ENCODE peak calls at places on chromosomes 13 and 19, in ten cellular contexts. K is CD8-positive, alpha-beta T cell; T is heart left ventricle; N is gastrocnemius medialis; H is MM.1S; U is upper lobe of right lung; W is endothelial cell; L is fibroblast of lung; P is foreskin fibroblast; Z is psoas muscle. V is an unnamed sample.

GRCh38 chr13:39306639-39307589 is 268.7 kb downstream of the NHLRC3 start:
- DNase-seq in K (no peak), T (no peak), N (no peak), H (no peak), U (no peak), W (no peak), L (no peak), P (no peak), Z (no peak), V (no peak)

GRCh38 chr13:90696656-90697055 is 650.8 kb upstream of the MIR17HG start:
- DNase-seq in K (no peak), T (no peak), N (no peak), H (no peak), U (no peak), W (no peak), L (no peak), P (no peak), Z (no peak), V (peak; percentile 41)

GRCh38 chr19:5600797-5601196 is 21.8 kb downstream of the SAFB2 start:
- DNase-seq in K (no peak), T (no peak), N (no peak), H (no peak), U (no peak), W (no peak), L (no peak), P (no peak), Z (no peak), V (no peak)

GRCh38 chr19:44582581-44583265 is 30.6 kb upstream of the IGSF23 start:
- DNase-seq in K (no peak), T (no peak), N (no peak), H (no peak), U (peak; percentile 71), W (peak; percentile 35), L (peak; percentile 28), P (no peak), Z (peak; percentile 17), V (peak; percentile 55)

GRCh38 chr13:93293716-93294115 is 67.1 kb downstream of the GPC6 start:
- DNase-seq in K (no peak), T (no peak), N (no peak), H (no peak), U (no peak), W (no peak), L (no peak), P (no peak), Z (no peak), V (no peak)

GRCh38 chr19:7125221-7125620 is 55.7 kb downstream of the ZNF557 start:
- DNase-seq in K (no peak), T (no peak), N (no peak), H (no peak), U (no peak), W (no peak), L (no peak), P (no peak), Z (no peak), V (no peak)

GRCh38 chr13:91716436-91717065 is 318.1 kb downstream of the GPC5 start:
- DNase-seq in K (no peak), T (no peak), N (no peak), H (no peak), U (no peak), W (no peak), L (no peak), P (no peak), Z (no peak), V (no peak)

GRCh38 chr13:20239748-20240147 is 7.6 kb upstream of the GJB6 start:
- DNase-seq in K (no peak), T (no peak), N (no peak), H (no peak), U (no peak), W (no peak), L (no peak), P (no peak), Z (no peak), V (no peak)

GRCh38 chr19:43446746-43447489 is 18.5 kb downstream of the LYPD3 start:
- DNase-seq in K (peak; percentile 81), T (peak; percentile 73), N (peak; percentile 38), H (peak; percentile 79), U (peak; percentile 86), W (peak; percentile 77), L (peak; percentile 75), P (peak; percentile 51), Z (peak; percentile 67), V (peak; percentile 87)

GRCh38 chr13:23268441-23268840 is 87.7 kb downstream of the SGCG start:
- DNase-seq in K (no peak), T (no peak), N (no peak), H (peak; percentile 7), U (no peak), W (no peak), L (no peak), P (no peak), Z (no peak), V (no peak)

GRCh38 chr19:45136507-45137178 is 24.1 kb downstream of the NKPD1 start:
- DNase-seq in K (no peak), T (no peak), N (no peak), H (peak; percentile 56), U (no peak), W (no peak), L (no peak), P (no peak), Z (no peak), V (no peak)

GRCh38 chr19:46928951-46929350 is 68.2 kb downstream of the ARHGAP35 start:
- DNase-seq in K (no peak), T (no peak), N (no peak), H (no peak), U (no peak), W (no peak), L (no peak), P (no peak), Z (no peak), V (no peak)

GRCh38 chr19:50633359-50633758 is 6.3 kb downstream of the SYT3 start:
- DNase-seq in K (no peak), T (no peak), N (no peak), H (no peak), U (no peak), W (no peak), L (no peak), P (no peak), Z (no peak), V (no peak)

GRCh38 chr19:52670046-52670445 is 31.9 kb upstream of the ZNF83 start:
- DNase-seq in K (no peak), T (no peak), N (no peak), H (no peak), U (no peak), W (no peak), L (no peak), P (no peak), Z (no peak), V (peak; percentile 64)

GRCh38 chr13:23321534-23322241 is 111.8 kb downstream of the SACS start:
- DNase-seq in K (no peak), T (peak; percentile 32), N (peak; percentile 50), H (peak; percentile 10), U (no peak), W (no peak), L (peak; percentile 90), P (peak; percentile 91), Z (peak; percentile 77), V (peak; percentile 83)

DNA sequence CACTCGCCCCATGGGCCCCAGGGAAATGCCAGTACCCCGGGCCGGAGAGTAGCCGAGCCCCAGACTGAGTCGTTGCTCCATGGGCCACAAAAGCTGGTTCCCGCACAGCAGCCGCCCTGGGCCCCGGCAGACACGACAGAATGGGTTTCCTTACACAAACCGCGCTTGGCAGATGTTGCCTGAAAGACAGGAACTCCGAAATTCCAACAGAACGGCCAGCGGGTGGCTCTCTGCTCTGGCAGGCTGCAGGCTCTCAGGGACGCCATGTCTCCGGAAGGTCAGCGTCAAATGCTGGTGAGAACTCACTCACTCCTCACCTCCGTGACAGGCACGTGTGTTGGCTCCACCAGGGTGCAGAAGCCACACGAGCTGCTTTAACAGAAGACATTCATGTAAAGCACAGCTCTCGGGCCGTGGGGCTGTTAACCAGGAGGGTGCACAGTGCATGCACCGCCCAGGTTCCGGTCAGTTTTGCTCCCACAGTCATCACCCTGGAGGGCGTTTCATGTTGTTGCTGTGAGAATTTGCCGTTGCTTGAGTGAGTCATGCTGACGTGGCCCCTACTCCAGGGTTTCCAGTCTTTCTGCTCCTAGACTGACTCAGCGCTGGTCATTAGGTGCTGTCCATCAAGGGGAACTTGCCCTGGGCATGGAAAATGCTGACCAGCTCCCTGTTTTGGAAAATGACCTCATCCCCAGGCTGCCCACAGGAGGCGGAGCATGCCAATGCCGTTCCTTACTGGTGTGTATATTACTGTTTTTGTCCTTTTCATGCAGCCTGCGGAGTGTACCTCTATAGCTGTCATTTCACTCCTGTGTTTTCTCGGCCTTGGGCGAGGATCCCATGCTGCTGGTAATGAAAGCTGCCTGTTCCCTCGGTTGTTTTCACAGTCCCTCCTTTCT is 44.8 kb downstream of the ANKRD10 start:
- DNase-seq in K (no peak), T (peak; percentile 89), N (peak; percentile 96), H (no peak), U (peak; percentile 77), W (peak; percentile 29), L (peak; percentile 100), P (peak; percentile 100), Z (peak; percentile 93), V (peak; percentile 100)
- TF ChIP-seq CTCF in K (no peak), T (no peak), N (peak; percentile 26), H (no peak), U (no peak), W (no peak), L (no peak), P (no peak), Z (peak; percentile 16), V (peak; percentile 13)

DNA sequence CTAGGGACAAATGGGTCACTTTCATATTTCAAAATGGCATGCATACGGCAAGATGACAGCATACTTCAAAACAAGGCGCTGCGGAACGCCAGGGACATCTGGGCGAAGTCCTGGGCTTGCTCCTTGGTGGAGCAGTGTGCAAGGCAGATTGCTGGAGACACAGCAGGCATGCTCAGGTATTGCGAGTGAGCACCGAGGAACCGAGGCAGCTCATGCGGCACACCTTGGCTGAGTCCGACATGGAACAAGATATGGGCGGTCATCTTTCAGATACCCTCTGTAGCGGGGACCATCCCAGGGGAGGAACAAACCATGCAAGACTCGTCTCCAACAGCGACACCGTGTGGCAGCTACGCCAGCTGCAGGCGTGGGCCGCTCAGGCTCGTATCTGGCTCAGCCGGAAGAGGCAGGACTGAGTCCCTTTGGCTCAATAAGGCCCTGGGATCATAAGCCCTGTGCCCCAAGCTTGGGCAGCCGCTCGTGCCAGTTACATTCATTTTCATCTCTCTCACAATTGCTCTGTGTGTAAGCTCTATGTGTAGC is 112.4 kb downstream of the NUFIP1 start:
- DNase-seq in K (no peak), T (no peak), N (no peak), H (no peak), U (no peak), W (peak; percentile 24), L (no peak), P (no peak), Z (no peak), V (no peak)
- TF ChIP-seq CTCF in K (no peak), T (no peak), N (no peak), H (no peak), U (peak; percentile 23), W (peak; percentile 48), L (peak; percentile 11), P (peak; percentile 5), Z (no peak), V (peak; percentile 12)

GRCh38 chr19:36488816-36489138 is 584 bp downstream of the ZNF566 start:
- DNase-seq in K (no peak), T (peak; percentile 8), N (no peak), H (no peak), U (no peak), W (no peak), L (peak; percentile 18), P (peak; percentile 6), Z (peak; percentile 15), V (no peak)
- TF ChIP-seq CTCF in K (no peak), T (no peak), N (no peak), H (no peak), U (no peak), W (no peak), L (no peak), P (no peak), Z (no peak), V (no peak)

GRCh38 chr19:49473868-49474544 is at the start of gene FLT3LG:
- DNase-seq in K (peak; percentile 88), T (peak; percentile 86), N (peak; percentile 41), H (peak; percentile 92), U (peak; percentile 90), W (peak; percentile 66), L (peak; percentile 78), P (peak; percentile 65), Z (peak; percentile 80), V (peak; percentile 78)
- TF ChIP-seq CTCF in K (peak; percentile 83), T (peak; percentile 96), N (peak; percentile 99), H (peak; percentile 99), U (peak; percentile 99), W (peak; percentile 99), L (peak; percentile 78), P (peak; percentile 93), Z (peak; percentile 99), V (peak; percentile 95)